ENCODE peak calls at places on chromosomes 13 and 19, in seven cellular contexts. J is glutamatergic neuron, E is A549, T is mesothelial cell of epicardium, S is chondrocyte, L is uterus, P is heart right ventricle. Z is an unnamed sample.

GRCh38 chr13:113552079-113552478 is 32.5 kb upstream of the TFDP1 start:
- DNase-seq in J (no peak), E (no peak), T (no peak), S (peak; percentile 36), L (no peak), P (no peak), Z (no peak)

GRCh38 chr19:51365211-51366049 is 758 bp downstream of the ETFB start:
- DNase-seq in J (no peak), E (peak; percentile 63), T (no peak), S (no peak), L (peak; percentile 31), P (peak; percentile 30), Z (no peak)

GRCh38 chr19:40592170-40592569 is 9.0 kb upstream of the LTBP4 start:
- DNase-seq in J (no peak), E (peak; percentile 92), T (no peak), S (no peak), L (no peak), P (no peak), Z (peak; percentile 84)

GRCh38 chr19:52227196-52227940 is 37.5 kb downstream of the PPP2R1A start:
- DNase-seq in J (no peak), E (no peak), T (no peak), S (no peak), L (no peak), P (no peak), Z (no peak)

GRCh38 chr13:112143753-112144615 is 77.0 kb downstream of the SOX1 start:
- DNase-seq in J (no peak), E (no peak), T (no peak), S (no peak), L (no peak), P (no peak), Z (no peak)

GRCh38 chr19:31349160-31349881 is at the start of gene TSHZ3:
- DNase-seq in J (peak; percentile 78), E (peak; percentile 78), T (peak; percentile 67), S (no peak), L (peak; percentile 86), P (peak; percentile 86), Z (no peak)

GRCh38 chr19:49155830-49156346 is 692 bp upstream of the HRC start:
- DNase-seq in J (peak; percentile 38), E (no peak), T (no peak), S (no peak), L (no peak), P (peak; percentile 74), Z (no peak)

GRCh38 chr19:21362291-21362690 is 3.5 kb downstream of the ZNF738 start:
- DNase-seq in J (no peak), E (no peak), T (no peak), S (no peak), L (no peak), P (no peak), Z (no peak)

GRCh38 chr19:51091895-51092873 is 9.5 kb upstream of the KLK14 start:
- DNase-seq in J (no peak), E (no peak), T (no peak), S (no peak), L (no peak), P (no peak), Z (no peak)

GRCh38 chr13:72412481-72412880 is 314.9 kb downstream of the MZT1 start:
- DNase-seq in J (no peak), E (no peak), T (no peak), S (no peak), L (no peak), P (no peak), Z (no peak)

GRCh38 chr19:34124828-34125227 is 47.5 kb upstream of the LSM14A start:
- DNase-seq in J (peak; percentile 25), E (peak; percentile 39), T (no peak), S (no peak), L (no peak), P (no peak), Z (no peak)

DNA sequence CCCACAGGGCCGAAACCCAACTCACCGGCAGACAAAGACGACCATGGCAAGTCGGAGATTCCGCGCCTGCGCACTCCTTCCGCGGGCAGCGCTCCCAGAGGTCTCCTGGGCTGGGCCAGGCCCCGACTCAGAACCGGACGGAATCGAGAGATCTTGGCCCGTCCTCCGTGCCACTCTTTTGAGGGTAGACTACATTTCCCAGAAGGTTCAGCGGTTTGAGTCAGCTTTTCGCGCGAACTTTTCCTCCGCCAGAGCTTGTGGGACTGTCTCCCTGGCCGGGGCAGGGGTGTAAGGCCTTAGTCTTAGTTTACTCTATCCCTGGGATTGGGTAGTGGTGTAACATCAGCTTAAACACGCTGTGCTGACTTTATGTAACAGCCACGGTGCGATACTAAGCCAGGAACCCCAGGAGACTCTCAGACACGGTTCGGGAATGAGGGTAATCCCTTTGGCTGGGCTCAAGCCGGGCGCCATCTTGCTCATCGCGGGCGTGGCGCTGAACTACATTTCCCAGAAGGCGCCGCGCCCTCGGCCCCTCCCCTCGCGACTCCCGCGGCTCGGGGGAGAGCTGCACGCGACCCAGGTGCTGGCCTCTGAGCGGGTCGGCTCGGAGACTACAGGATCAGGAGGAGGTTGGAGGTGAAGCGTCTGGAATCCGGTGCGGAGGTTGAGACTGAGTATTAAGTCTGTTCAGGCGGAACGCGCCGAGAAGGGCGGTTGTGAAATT is at the start of gene ZNF260:
- DNase-seq in J (peak; percentile 97), E (peak; percentile 99), T (peak; percentile 88), S (peak; percentile 97), L (peak; percentile 98), P (peak; percentile 98), Z (peak; percentile 90)
- TF ChIP-seq CTCF in J (no peak), E (no peak), T (no peak), S (no peak), L (no peak), P (no peak), Z (no peak)

GRCh38 chr13:102401305-102401704 is 543 bp downstream of the FGF14 start:
- DNase-seq in J (no peak), E (no peak), T (no peak), S (no peak), L (no peak), P (no peak), Z (peak; percentile 22)

GRCh38 chr13:102402292-102402691 is 444 bp upstream of the FGF14 start:
- DNase-seq in J (peak; percentile 77), E (no peak), T (no peak), S (no peak), L (peak; percentile 33), P (peak; percentile 42), Z (peak; percentile 45)

GRCh38 chr13:102400619-102401125 is 1.2 kb downstream of the FGF14 start:
- DNase-seq in J (peak; percentile 50), E (no peak), T (no peak), S (peak; percentile 72), L (peak; percentile 22), P (no peak), Z (peak; percentile 19)

GRCh38 chr13:102401755-102402154 is at the start of gene FGF14:
- DNase-seq in J (no peak), E (no peak), T (no peak), S (no peak), L (no peak), P (no peak), Z (no peak)

DNA sequence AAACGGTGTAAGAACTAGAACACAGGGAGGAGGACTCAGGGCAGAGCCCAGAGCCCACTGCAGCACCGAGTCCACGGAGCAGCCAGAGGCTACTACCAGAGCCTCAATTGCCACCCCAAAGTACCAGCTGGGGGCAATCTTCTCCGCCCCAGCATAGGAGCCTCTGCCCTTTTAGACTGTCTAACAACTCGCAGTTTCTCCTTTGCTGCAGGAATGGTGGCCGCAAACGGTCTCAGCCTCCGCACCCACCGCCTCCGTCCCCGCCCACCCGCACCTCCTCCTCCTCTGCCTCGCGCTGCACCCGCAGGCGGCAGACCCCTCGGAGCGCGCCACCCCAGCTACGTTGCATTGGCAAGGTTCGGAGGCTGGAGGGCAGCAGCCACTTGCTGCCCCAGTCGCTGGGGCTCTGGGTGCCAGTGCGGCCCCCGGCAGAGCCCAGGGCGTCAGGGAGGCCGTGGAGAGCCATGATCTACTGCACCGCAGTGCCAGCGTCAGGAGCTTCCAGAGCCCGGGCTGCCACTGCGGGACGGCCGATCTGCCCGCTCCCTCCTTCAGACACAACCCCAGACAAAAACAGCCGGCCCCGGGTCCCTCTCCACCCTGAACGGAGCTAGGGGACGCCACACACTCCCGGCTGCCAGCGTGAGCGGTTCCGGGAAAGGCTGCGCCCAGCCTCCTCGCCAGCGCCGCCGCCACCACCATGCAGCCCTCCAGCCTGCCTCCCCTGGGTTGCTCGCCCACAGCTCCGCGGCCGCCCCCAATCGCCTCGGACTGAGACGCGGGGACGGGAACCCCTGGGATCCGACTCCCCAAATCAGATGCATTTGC is 1.8 kb downstream of the FGF14 start:
- DNase-seq in J (peak; percentile 65), E (no peak), T (no peak), S (peak; percentile 66), L (peak; percentile 15), P (no peak), Z (peak; percentile 40)
- TF ChIP-seq CTCF in J (no peak), E (peak; percentile 11), T (no peak), S (peak; percentile 39), L (no peak), P (no peak), Z (peak; percentile 18)

GRCh38 chr19:10193666-10194499 is 870 bp downstream of the DNMT1 start:
- DNase-seq in J (peak; percentile 66), E (peak; percentile 6), T (no peak), S (peak; percentile 93), L (no peak), P (no peak), Z (no peak)
- TF ChIP-seq CTCF in J (no peak), E (no peak), T (no peak), S (no peak), L (no peak), P (no peak), Z (no peak)

GRCh38 chr19:18773682-18774081 is 17.4 kb downstream of the COMP start:
- DNase-seq in J (peak; percentile 16), E (no peak), T (no peak), S (no peak), L (no peak), P (no peak), Z (no peak)

GRCh38 chr19:18772620-18773587 is 18.2 kb downstream of the COMP start:
- DNase-seq in J (no peak), E (no peak), T (no peak), S (no peak), L (no peak), P (no peak), Z (no peak)

GRCh38 chr19:18770663-18771327 is 20.3 kb downstream of the COMP start:
- DNase-seq in J (no peak), E (no peak), T (no peak), S (no peak), L (no peak), P (no peak), Z (no peak)

GRCh38 chr19:18769989-18770528 is 21.0 kb downstream of the COMP start:
- DNase-seq in J (peak; percentile 12), E (no peak), T (no peak), S (no peak), L (no peak), P (no peak), Z (no peak)

DNA sequence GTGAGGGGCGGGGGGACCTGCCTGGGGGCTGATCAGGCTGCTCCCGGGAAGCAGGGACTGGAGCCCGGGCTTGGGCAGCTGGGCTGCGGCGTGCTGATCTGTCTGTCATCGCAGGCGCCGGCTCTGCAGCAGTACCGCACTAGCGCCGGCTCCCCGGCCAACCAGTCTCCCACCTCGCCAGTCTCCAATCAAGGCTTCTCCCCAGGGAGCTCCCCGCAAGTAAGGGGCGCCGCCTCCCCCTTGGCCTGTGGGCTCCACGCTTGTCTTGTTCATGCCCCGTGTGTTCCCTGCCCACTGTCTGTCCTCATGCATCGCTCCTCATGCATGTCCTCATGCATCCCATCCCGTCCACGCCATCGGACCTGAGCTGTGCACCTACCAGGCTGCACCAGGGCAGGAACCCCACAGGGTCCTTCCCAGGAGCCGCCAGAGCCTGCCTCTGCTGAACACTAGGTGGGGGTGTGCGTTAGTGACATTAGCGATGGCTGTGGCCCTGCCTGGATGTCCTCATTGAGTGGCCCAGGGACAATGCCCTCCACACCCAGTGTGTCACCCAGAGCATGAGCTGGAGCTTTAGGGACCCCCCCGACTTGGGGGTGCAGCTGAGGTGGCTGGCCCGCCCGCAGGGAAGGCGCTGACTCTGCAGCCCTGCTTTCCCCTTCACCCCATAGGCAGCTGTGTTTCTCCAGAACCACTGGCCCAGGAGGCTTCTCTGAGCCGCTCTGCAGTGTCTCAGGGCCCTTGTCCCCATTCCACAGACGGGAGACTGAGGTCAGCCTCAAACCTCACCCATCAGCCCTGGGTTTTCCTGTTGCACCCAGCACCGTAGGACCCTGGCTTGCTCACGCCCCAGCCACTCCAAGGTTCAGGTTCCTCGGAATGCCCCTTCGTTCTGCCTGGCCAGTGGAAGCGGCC is 19.5 kb downstream of the COMP start:
- DNase-seq in J (peak; percentile 38), E (no peak), T (no peak), S (no peak), L (no peak), P (no peak), Z (no peak)
- TF ChIP-seq CTCF in J (peak; percentile 29), E (no peak), T (no peak), S (peak; percentile 64), L (no peak), P (no peak), Z (peak; percentile 37)

Z was measured in GM13977.